ENCODE peak calls at places on chromosomes 1 and 21, in four cellular contexts. One of them, this sample, is unnamed.
A peak's percentile ranks its signal among the peaks of the same experiment; 100 is the strongest.

GRCh38 chr1:118100686-118101300 is 84.2 kb downstream of the SPAG17 start:
- DNase-seq in neural progenitor cell: no peak
- DNase-seq in GM23338: no peak
- DNase-seq in keratinocyte: no peak
- DNase-seq in this sample: peak; percentile 90

GRCh38 chr1:154609398-154610380 is 1.7 kb upstream of the ADAR start:
- DNase-seq in neural progenitor cell: peak; percentile 51
- DNase-seq in GM23338: peak; percentile 86
- DNase-seq in keratinocyte: peak; percentile 15
- DNase-seq in this sample: no peak

GRCh38 chr1:62435231-62436038 is 1.4 kb upstream of the USP1 start:
- DNase-seq in neural progenitor cell: no peak
- DNase-seq in GM23338: peak; percentile 21
- DNase-seq in keratinocyte: no peak
- DNase-seq in this sample: no peak

GRCh38 chr1:204081156-204081790 is 8.4 kb downstream of the SOX13 start:
- DNase-seq in neural progenitor cell: no peak
- DNase-seq in GM23338: no peak
- DNase-seq in keratinocyte: no peak
- DNase-seq in this sample: peak; percentile 80

GRCh38 chr1:185565314-185565713 is 168.9 kb upstream of the HMCN1 start:
- DNase-seq in neural progenitor cell: no peak
- DNase-seq in GM23338: no peak
- DNase-seq in keratinocyte: peak; percentile 97
- DNase-seq in this sample: no peak

GRCh38 chr1:197399691-197400521 is 131.9 kb downstream of the CRB1 start:
- DNase-seq in neural progenitor cell: peak; percentile 52
- DNase-seq in GM23338: peak; percentile 79
- DNase-seq in keratinocyte: no peak
- DNase-seq in this sample: no peak

GRCh38 chr21:31108969-31109368 is 70.7 kb upstream of the KRTAP19-8 start:
- DNase-seq in neural progenitor cell: peak; percentile 13
- DNase-seq in GM23338: peak; percentile 69
- DNase-seq in keratinocyte: no peak
- DNase-seq in this sample: peak; percentile 49

GRCh38 chr1:209250970-209251636 is 332.4 kb upstream of the CAMK1G start:
- DNase-seq in neural progenitor cell: no peak
- DNase-seq in GM23338: no peak
- DNase-seq in keratinocyte: no peak
- DNase-seq in this sample: no peak

GRCh38 chr1:11138952-11139351 is 39.3 kb upstream of the EXOSC10 start:
- DNase-seq in neural progenitor cell: no peak
- DNase-seq in GM23338: no peak
- DNase-seq in keratinocyte: no peak
- DNase-seq in this sample: peak; percentile 93

GRCh38 chr1:54823670-54824069 is 22.5 kb upstream of the TTC22 start:
- DNase-seq in neural progenitor cell: no peak
- DNase-seq in GM23338: no peak
- DNase-seq in keratinocyte: no peak
- DNase-seq in this sample: no peak

GRCh38 chr1:29056256-29056655 is 67.4 kb downstream of the TMEM200B start:
- DNase-seq in neural progenitor cell: no peak
- DNase-seq in GM23338: no peak
- DNase-seq in keratinocyte: no peak
- DNase-seq in this sample: no peak

GRCh38 chr1:205520709-205521108 is 16.2 kb downstream of the CDK18 start:
- DNase-seq in neural progenitor cell: no peak
- DNase-seq in GM23338: no peak
- DNase-seq in keratinocyte: no peak
- DNase-seq in this sample: peak; percentile 64

GRCh38 chr1:234696986-234697385 is 87.0 kb upstream of the IRF2BP2 start:
- DNase-seq in neural progenitor cell: no peak
- DNase-seq in GM23338: no peak
- DNase-seq in keratinocyte: no peak
- DNase-seq in this sample: no peak

GRCh38 chr1:183567584-183567983 is 22.7 kb downstream of the NCF2 start:
- DNase-seq in neural progenitor cell: no peak
- DNase-seq in GM23338: no peak
- DNase-seq in keratinocyte: no peak
- DNase-seq in this sample: no peak

DNA sequence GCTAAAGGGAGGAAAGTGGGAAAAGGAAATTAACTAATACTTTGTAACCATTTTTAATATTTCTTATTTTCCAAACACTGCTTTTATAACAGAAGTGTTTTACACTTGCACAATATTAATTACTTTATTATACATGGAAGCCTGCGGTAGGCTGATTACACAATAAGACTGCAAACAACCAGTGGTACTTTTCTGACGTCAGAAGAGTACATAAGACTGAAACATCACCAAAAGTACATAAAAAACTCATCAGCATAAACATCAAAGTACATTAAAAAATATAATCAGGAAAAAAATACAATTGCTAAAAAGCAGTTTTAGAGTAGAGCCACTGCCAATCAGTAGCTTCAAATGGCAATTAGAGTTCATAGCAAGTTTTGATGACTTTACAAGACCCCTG is 4.6 kb downstream of the ZNF281 start:
- DNase-seq in neural progenitor cell: no peak
- DNase-seq in GM23338: no peak
- DNase-seq in keratinocyte: no peak
- DNase-seq in this sample: no peak
- H4K20me1 ChIP-seq in neural progenitor cell: peaks cover 67% of the 10 kb centered on the region
- H4K20me1 ChIP-seq in GM23338: peaks cover 48% of the 10 kb centered on the region
- H4K20me1 ChIP-seq in keratinocyte: no peaks in the 10 kb centered on the region
- H4K20me1 ChIP-seq in this sample: peaks cover 11% of the 10 kb centered on the region

GRCh38 chr1:32239790-32240139 is 7.3 kb upstream of the FAM167B start:
- DNase-seq in neural progenitor cell: no peak
- DNase-seq in GM23338: no peak
- DNase-seq in keratinocyte: no peak
- DNase-seq in this sample: no peak
- H3K4me3 ChIP-seq in neural progenitor cell: peak overlapping the region; percentile 65
- H3K4me3 ChIP-seq in GM23338: peak overlapping the region; percentile 66
- H3K4me3 ChIP-seq in keratinocyte: no peak overlapping the region
- H3K4me3 ChIP-seq in this sample: peak overlapping the region; percentile 81

GRCh38 chr1:206714331-206715058 is 29.8 kb downstream of the MAPKAPK2 start:
- DNase-seq in neural progenitor cell: no peak
- DNase-seq in GM23338: no peak
- DNase-seq in keratinocyte: no peak
- DNase-seq in this sample: no peak

GRCh38 chr1:206715120-206715519 is 30.4 kb downstream of the MAPKAPK2 start:
- DNase-seq in neural progenitor cell: no peak
- DNase-seq in GM23338: no peak
- DNase-seq in keratinocyte: no peak
- DNase-seq in this sample: no peak

GRCh38 chr1:206716519-206717236 is 32.0 kb downstream of the MAPKAPK2 start:
- DNase-seq in neural progenitor cell: no peak
- DNase-seq in GM23338: no peak
- DNase-seq in keratinocyte: no peak
- DNase-seq in this sample: no peak

GRCh38 chr1:206717237-206717989 is 32.7 kb downstream of the MAPKAPK2 start:
- DNase-seq in neural progenitor cell: no peak
- DNase-seq in GM23338: no peak
- DNase-seq in keratinocyte: no peak
- DNase-seq in this sample: no peak

GRCh38 chr1:206715552-206716518 is 31.1 kb downstream of the MAPKAPK2 start:
- DNase-seq in neural progenitor cell: no peak
- DNase-seq in GM23338: no peak
- DNase-seq in keratinocyte: no peak
- DNase-seq in this sample: no peak
- H3K4me1 ChIP-seq in neural progenitor cell: peaks cover 7% of the 10 kb centered on the region
- H3K4me1 ChIP-seq in GM23338: no peaks in the 10 kb centered on the region
- H3K4me1 ChIP-seq in keratinocyte: peaks cover 10% of the 10 kb centered on the region
- H3K4me1 ChIP-seq in this sample: peaks cover 29% of the 10 kb centered on the region

DNA sequence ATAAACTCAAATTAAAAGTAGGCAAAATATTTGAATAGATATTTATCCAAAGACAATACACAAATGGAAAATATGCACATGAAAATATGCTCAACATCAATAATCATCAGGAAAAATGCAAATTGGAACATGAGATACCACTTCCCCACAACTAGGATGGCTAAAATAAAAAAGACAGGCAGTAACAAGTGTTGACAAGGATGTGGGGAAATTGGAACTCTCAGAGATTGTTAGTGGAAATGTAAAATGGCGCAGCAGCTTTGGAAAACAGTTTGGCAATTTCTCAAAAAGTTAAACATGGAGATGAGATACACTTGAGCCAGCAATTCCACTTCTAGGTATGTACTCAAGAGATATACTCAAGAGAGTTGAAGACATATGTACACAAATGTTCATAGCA is 48.8 kb downstream of the NAV1 start:
- DNase-seq in neural progenitor cell: no peak
- DNase-seq in GM23338: no peak
- DNase-seq in keratinocyte: no peak
- DNase-seq in this sample: no peak
- H4K20me1 ChIP-seq in neural progenitor cell: peaks cover 14% of the 10 kb centered on the region
- H4K20me1 ChIP-seq in GM23338: no peaks in the 10 kb centered on the region
- H4K20me1 ChIP-seq in keratinocyte: no peaks in the 10 kb centered on the region
- H4K20me1 ChIP-seq in this sample: no peaks in the 10 kb centered on the region

GRCh38 chr1:231232870-231233734 is 7.9 kb upstream of the GNPAT start:
- DNase-seq in neural progenitor cell: no peak
- DNase-seq in GM23338: no peak
- DNase-seq in keratinocyte: no peak
- DNase-seq in this sample: no peak

GRCh38 chr1:231234506-231234905 is 6.5 kb upstream of the GNPAT start:
- DNase-seq in neural progenitor cell: no peak
- DNase-seq in GM23338: no peak
- DNase-seq in keratinocyte: no peak
- DNase-seq in this sample: no peak

GRCh38 chr1:231236131-231236571 is 4.9 kb upstream of the GNPAT start:
- DNase-seq in neural progenitor cell: no peak
- DNase-seq in GM23338: no peak
- DNase-seq in keratinocyte: no peak
- DNase-seq in this sample: no peak

GRCh38 chr1:231235526-231235925 is 5.5 kb upstream of the GNPAT start:
- DNase-seq in neural progenitor cell: no peak
- DNase-seq in GM23338: no peak
- DNase-seq in keratinocyte: no peak
- DNase-seq in this sample: no peak

GRCh38 chr1:231233735-231234417 is 7.1 kb upstream of the GNPAT start:
- DNase-seq in neural progenitor cell: no peak
- DNase-seq in GM23338: no peak
- DNase-seq in keratinocyte: no peak
- DNase-seq in this sample: no peak
- H3K4me3 ChIP-seq in neural progenitor cell: no peak overlapping the region
- H3K4me3 ChIP-seq in GM23338: no peak overlapping the region
- H3K4me3 ChIP-seq in keratinocyte: no peak overlapping the region
- H3K4me3 ChIP-seq in this sample: no peak overlapping the region

GRCh38 chr1:231935856-231936255 is 309.3 kb downstream of the DISC1 start:
- DNase-seq in neural progenitor cell: no peak
- DNase-seq in GM23338: no peak
- DNase-seq in keratinocyte: no peak
- DNase-seq in this sample: no peak
- H3K4me1 ChIP-seq in neural progenitor cell: peaks cover 23% of the 10 kb centered on the region
- H3K4me1 ChIP-seq in GM23338: no peaks in the 10 kb centered on the region
- H3K4me1 ChIP-seq in keratinocyte: peaks cover 9% of the 10 kb centered on the region
- H3K4me1 ChIP-seq in this sample: no peaks in the 10 kb centered on the region

GRCh38 chr1:64936958-64937357 is 29.4 kb downstream of the JAK1 start:
- DNase-seq in neural progenitor cell: no peak
- DNase-seq in GM23338: no peak
- DNase-seq in keratinocyte: no peak
- DNase-seq in this sample: no peak
- H4K20me1 ChIP-seq in neural progenitor cell: no peaks in the 10 kb centered on the region
- H4K20me1 ChIP-seq in GM23338: peaks cover 5% of the 10 kb centered on the region
- H4K20me1 ChIP-seq in keratinocyte: no peaks in the 10 kb centered on the region
- H4K20me1 ChIP-seq in this sample: peaks cover 20% of the 10 kb centered on the region

This sample was measured in osteoblast.